ENCODE peak calls at places on chromosomes 4 and X, in five cellular contexts. One of them, this sample, is unnamed. For H3K4me1, the result is how much of the 10 kb centered on the place peaks cover.

GRCh38 chrX:147736045-147736444 is 175.7 kb upstream of the FMR1 start:
- DNase-seq in neuronal stem cell: no peak
- DNase-seq in H1: no peak
- DNase-seq in H9: peak
- DNase-seq in trophoblast cell: no peak
- DNase-seq in this sample: no peak

GRCh38 chrX:7711167-7711566 is 131.8 kb upstream of the VCX start:
- DNase-seq in trophoblast cell: no peak
- DNase-seq in H1: no peak
- DNase-seq in H9: no peak
- DNase-seq in neuronal stem cell: no peak
- DNase-seq in this sample: no peak

GRCh38 chr4:184389978-184390518 is 84.3 kb downstream of the IRF2 start:
- DNase-seq in H9: peak
- DNase-seq in trophoblast cell: no peak
- DNase-seq in H1: peak
- DNase-seq in neuronal stem cell: peak
- DNase-seq in this sample: no peak

GRCh38 chrX:155071694-155072215 is 447 bp downstream of the BRCC3 start:
- DNase-seq in trophoblast cell: peak
- DNase-seq in neuronal stem cell: no peak
- DNase-seq in H9: no peak
- DNase-seq in H1: no peak
- DNase-seq in this sample: no peak

GRCh38 chr4:127995776-127996175 is 30.6 kb downstream of the ABHD18 start:
- DNase-seq in trophoblast cell: peak
- DNase-seq in H9: no peak
- DNase-seq in H1: no peak
- DNase-seq in neuronal stem cell: no peak
- DNase-seq in this sample: peak

GRCh38 chr4:10239982-10240654 is 123.5 kb upstream of the WDR1 start:
- DNase-seq in H1: no peak
- DNase-seq in trophoblast cell: no peak
- DNase-seq in neuronal stem cell: no peak
- DNase-seq in H9: no peak
- DNase-seq in this sample: no peak

GRCh38 chr4:121674191-121674590 is 22.6 kb downstream of the ANXA5 start:
- DNase-seq in H1: no peak
- DNase-seq in H9: no peak
- DNase-seq in trophoblast cell: no peak
- DNase-seq in neuronal stem cell: no peak
- DNase-seq in this sample: no peak

GRCh38 chrX:136200466-136200865 is 50.7 kb downstream of the MAP7D3 start:
- DNase-seq in trophoblast cell: no peak
- DNase-seq in H9: no peak
- DNase-seq in H1: no peak
- DNase-seq in neuronal stem cell: no peak
- DNase-seq in this sample: peak

GRCh38 chr4:185566972-185567749 is 31.9 kb upstream of the PDLIM3 start:
- DNase-seq in H9: no peak
- DNase-seq in H1: no peak
- DNase-seq in trophoblast cell: peak
- DNase-seq in neuronal stem cell: no peak
- DNase-seq in this sample: peak

GRCh38 chr4:187179086-187180070 is 455.7 kb upstream of the FAT1 start:
- DNase-seq in neuronal stem cell: no peak
- DNase-seq in H9: no peak
- DNase-seq in trophoblast cell: no peak
- DNase-seq in H1: no peak
- DNase-seq in this sample: peak

GRCh38 chr4:119646347-119647071 is 17.9 kb upstream of the PDE5A start:
- DNase-seq in trophoblast cell: no peak
- DNase-seq in H9: no peak
- DNase-seq in neuronal stem cell: no peak
- DNase-seq in H1: no peak
- DNase-seq in this sample: no peak

GRCh38 chr4:88963817-88964216 is 93.2 kb downstream of the FAM13A start:
- DNase-seq in neuronal stem cell: no peak
- DNase-seq in H1: no peak
- DNase-seq in trophoblast cell: peak
- DNase-seq in H9: no peak
- DNase-seq in this sample: peak

GRCh38 chrX:48998391-48998790 is 3.7 kb downstream of the GRIPAP1 start:
- DNase-seq in neuronal stem cell: no peak
- DNase-seq in trophoblast cell: no peak
- DNase-seq in H1: no peak
- DNase-seq in H9: no peak
- DNase-seq in this sample: no peak

GRCh38 chr4:43680416-43680815 is 768.2 kb downstream of the KCTD8 start:
- DNase-seq in neuronal stem cell: peak
- DNase-seq in H1: no peak
- DNase-seq in H9: no peak
- DNase-seq in trophoblast cell: no peak
- DNase-seq in this sample: no peak

GRCh38 chr4:30396772-30397475 is 323.2 kb upstream of the PCDH7 start:
- DNase-seq in neuronal stem cell: peak
- DNase-seq in trophoblast cell: no peak
- DNase-seq in H9: no peak
- DNase-seq in H1: no peak
- DNase-seq in this sample: peak

GRCh38 chrX:155434906-155435743 is 23.3 kb downstream of the F8A3 start:
- DNase-seq in neuronal stem cell: no peak
- DNase-seq in H9: no peak
- DNase-seq in trophoblast cell: no peak
- DNase-seq in H1: no peak
- DNase-seq in this sample: no peak

GRCh38 chrX:118975831-118976598 is 1.6 kb downstream of the LONRF3 start:
- DNase-seq in neuronal stem cell: no peak
- DNase-seq in H1: no peak
- DNase-seq in trophoblast cell: peak
- DNase-seq in H9: no peak
- DNase-seq in this sample: peak

GRCh38 chrX:46330981-46331380 is 214.2 kb downstream of the ZNF674 start:
- DNase-seq in H1: no peak
- DNase-seq in trophoblast cell: no peak
- DNase-seq in H9: no peak
- DNase-seq in neuronal stem cell: no peak
- DNase-seq in this sample: no peak

GRCh38 chr4:57080781-57081650 is 29.2 kb downstream of the IGFBP7 start:
- DNase-seq in H1: no peak
- DNase-seq in neuronal stem cell: no peak
- DNase-seq in H9: no peak
- DNase-seq in trophoblast cell: no peak
- DNase-seq in this sample: peak

GRCh38 chrX:74536142-74537010 is 78.0 kb downstream of the RLIM start:
- DNase-seq in H1: peak
- DNase-seq in H9: peak
- DNase-seq in trophoblast cell: peak
- DNase-seq in neuronal stem cell: no peak
- DNase-seq in this sample: peak

GRCh38 chrX:49184294-49185061 is 1.7 kb downstream of the PRICKLE3 start:
- DNase-seq in neuronal stem cell: peak
- DNase-seq in H9: peak
- DNase-seq in H1: peak
- DNase-seq in trophoblast cell: peak
- DNase-seq in this sample: peak

GRCh38 chr4:54541426-54542118 is 116.2 kb upstream of the KIT start:
- DNase-seq in neuronal stem cell: no peak
- DNase-seq in H9: no peak
- DNase-seq in H1: no peak
- DNase-seq in trophoblast cell: peak
- DNase-seq in this sample: peak

GRCh38 chrX:68429216-68429615 is 4.1 kb downstream of the OPHN1 start:
- DNase-seq in H9: no peak
- DNase-seq in trophoblast cell: peak
- DNase-seq in neuronal stem cell: no peak
- DNase-seq in H1: no peak
- DNase-seq in this sample: peak

GRCh38 chr4:113921089-113921842 is 58.2 kb downstream of the ARSJ start:
- DNase-seq in trophoblast cell: no peak
- DNase-seq in H9: no peak
- DNase-seq in H1: no peak
- DNase-seq in neuronal stem cell: no peak
- DNase-seq in this sample: peak

GRCh38 chrX:150198776-150199175 is 164.3 kb upstream of the MAMLD1 start:
- DNase-seq in H9: no peak
- DNase-seq in trophoblast cell: no peak
- DNase-seq in H1: no peak
- DNase-seq in neuronal stem cell: no peak
- DNase-seq in this sample: no peak

DNA sequence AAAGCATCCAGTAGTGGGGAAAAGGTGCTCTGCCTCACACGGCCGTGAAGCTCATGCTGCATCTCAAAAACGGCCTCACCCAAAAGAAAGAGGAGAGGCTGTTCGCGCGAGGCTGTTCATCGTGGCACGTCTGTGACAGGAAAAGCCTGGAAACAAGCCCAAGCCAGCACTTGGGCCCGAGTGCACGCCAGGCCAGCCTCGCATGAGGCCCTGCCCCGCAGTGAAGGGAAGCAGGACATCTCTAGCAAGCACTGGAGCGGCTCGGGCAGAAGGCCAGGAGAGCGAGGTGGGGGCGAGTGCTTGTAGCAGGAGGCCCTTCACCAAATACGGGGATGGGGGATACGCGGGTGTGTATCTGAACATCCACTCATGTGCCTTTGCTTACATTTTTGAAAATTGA is 39.9 kb upstream of the MXD4 start:
- DNase-seq in trophoblast cell: no peak
- DNase-seq in H9: no peak
- DNase-seq in H1: no peak
- DNase-seq in neuronal stem cell: no peak
- DNase-seq in this sample: no peak
- H2BK12ac ChIP-seq in trophoblast cell: no peak
- H2BK12ac ChIP-seq in H9: no peak
- H2BK12ac ChIP-seq in H1: no peak
- H2BK12ac ChIP-seq in neuronal stem cell: no peak
- H2BK12ac ChIP-seq in this sample: no peak

GRCh38 chr4:172983014-172983413 is 185.6 kb upstream of the GALNT7 start:
- DNase-seq in neuronal stem cell: no peak
- DNase-seq in H1: no peak
- DNase-seq in H9: no peak
- DNase-seq in trophoblast cell: peak
- DNase-seq in this sample: no peak
- H3K4ac ChIP-seq in neuronal stem cell: no peak
- H3K4ac ChIP-seq in H1: no peak
- H3K4ac ChIP-seq in H9: no peak
- H3K4ac ChIP-seq in trophoblast cell: no peak
- H3K4ac ChIP-seq in this sample: no peak

DNA sequence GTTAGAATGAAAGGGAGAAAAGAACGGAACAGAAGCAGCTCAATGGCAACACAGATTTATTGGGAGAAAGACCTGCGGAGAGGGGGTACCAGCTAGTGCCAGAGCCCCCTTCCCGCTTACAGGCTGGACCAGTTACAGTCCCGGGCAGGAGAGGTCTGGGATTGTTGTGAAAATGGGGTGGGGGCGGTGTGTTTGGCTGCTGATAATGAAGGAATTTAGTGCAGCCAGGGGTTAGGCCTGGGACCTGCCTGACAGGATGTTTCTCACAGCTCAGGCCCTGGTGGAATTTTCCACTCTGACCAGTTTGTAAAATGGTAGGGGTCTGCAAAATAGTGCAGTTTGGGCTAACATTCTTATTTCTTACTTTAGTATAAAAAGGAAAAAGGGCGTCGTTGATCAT is 75.4 kb upstream of the SPIN4 start:
- DNase-seq in H1: no peak
- DNase-seq in trophoblast cell: peak
- DNase-seq in neuronal stem cell: no peak
- DNase-seq in H9: peak
- DNase-seq in this sample: no peak
- H3K4me1 ChIP-seq in H1: under half
- H3K4me1 ChIP-seq in trophoblast cell: under half
- H3K4me1 ChIP-seq in neuronal stem cell: under half
- H3K4me1 ChIP-seq in H9: under half
- H3K4me1 ChIP-seq in this sample: under half

DNA sequence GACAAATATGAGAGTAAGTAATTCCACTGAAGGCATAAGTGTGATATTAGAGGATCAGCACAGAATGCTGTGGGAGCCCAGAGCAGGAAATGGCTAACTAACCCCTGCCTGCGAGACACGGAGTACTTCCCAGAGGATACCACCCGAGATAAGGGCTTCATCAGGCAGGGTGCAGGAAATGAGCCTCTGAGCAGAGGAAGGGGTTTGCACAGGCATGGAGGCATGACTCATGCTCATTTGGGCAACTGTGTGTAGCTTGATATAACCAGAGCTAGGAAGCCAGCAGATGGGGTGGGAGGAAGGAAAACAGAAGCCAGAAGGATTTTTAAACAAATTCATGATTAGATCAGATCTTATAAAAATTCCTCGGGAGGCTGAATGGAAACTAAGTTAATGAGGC is 70.0 kb upstream of the TSPAN5 start:
- DNase-seq in trophoblast cell: peak
- DNase-seq in H1: no peak
- DNase-seq in neuronal stem cell: no peak
- DNase-seq in H9: no peak
- DNase-seq in this sample: peak
- H2BK12ac ChIP-seq in trophoblast cell: no peak
- H2BK12ac ChIP-seq in H1: no peak
- H2BK12ac ChIP-seq in neuronal stem cell: no peak
- H2BK12ac ChIP-seq in H9: no peak
- H2BK12ac ChIP-seq in this sample: no peak

GRCh38 chr4:107349266-107349665 is 313.2 kb upstream of the DKK2 start:
- DNase-seq in H9: no peak
- DNase-seq in H1: no peak
- DNase-seq in neuronal stem cell: no peak
- DNase-seq in trophoblast cell: no peak
- DNase-seq in this sample: peak
- H3K4ac ChIP-seq in H9: no peak
- H3K4ac ChIP-seq in H1: no peak
- H3K4ac ChIP-seq in neuronal stem cell: no peak
- H3K4ac ChIP-seq in trophoblast cell: no peak
- H3K4ac ChIP-seq in this sample: no peak

DNA sequence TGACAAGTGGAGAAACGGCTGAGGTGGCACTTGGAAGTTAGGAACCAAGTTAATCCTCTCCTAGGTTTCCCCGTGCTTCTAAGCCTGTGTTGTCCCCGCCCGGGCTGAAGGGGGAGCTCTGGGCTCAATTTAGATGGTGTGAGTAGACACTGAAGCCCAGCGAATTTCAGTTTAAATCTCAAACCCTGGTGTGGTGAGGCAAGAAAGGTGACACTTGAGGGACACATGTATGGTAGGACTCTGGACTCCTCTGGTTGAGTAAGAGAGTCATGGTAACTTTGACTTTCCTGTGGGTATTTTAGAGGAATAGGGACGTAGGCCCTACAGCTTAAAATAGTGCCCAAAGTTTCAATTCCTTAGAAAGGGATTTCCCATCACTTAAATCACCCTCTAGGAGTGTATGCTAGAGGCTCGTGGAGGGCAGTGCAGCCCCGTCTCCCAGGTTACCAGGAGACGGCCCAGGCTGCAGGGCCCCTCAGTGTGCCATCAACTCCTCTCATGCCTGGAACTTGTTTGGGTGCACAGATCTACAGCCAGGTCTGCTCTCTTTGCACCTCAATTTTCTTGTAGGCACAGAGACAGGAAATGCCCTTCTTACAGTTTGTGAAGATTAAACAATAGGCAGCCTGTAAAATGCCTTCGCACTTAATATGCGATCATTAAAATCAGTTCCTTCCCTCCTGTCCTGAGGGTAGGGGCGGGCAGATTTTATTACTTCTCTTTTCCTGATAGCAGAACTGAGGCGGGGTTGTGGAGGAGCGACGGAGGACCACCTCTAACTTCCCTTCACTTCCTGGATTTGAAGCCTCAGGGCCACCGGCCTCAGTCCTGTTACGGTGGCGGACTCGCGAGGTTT is 23.9 kb downstream of the HAND2 start:
- DNase-seq in trophoblast cell: peak
- DNase-seq in neuronal stem cell: no peak
- DNase-seq in H9: peak
- DNase-seq in H1: peak
- DNase-seq in this sample: peak
- H3K4me1 ChIP-seq in trophoblast cell: under half
- H3K4me1 ChIP-seq in neuronal stem cell: under half
- H3K4me1 ChIP-seq in H9: under half
- H3K4me1 ChIP-seq in H1: under half
- H3K4me1 ChIP-seq in this sample: under half

This sample was measured in mesenchymal stem cell.